ENCODE peak calls at places on chromosome 1, in seven cellular contexts. U is sigmoid colon, X is cardiac muscle cell, F is suprapubic skin, H is endothelial cell, C is MM.1S, D is fibroblast of lung. E is an unnamed sample.

GRCh38 chr1:204258213-204259115 is 44.7 kb upstream of the GOLT1A start:
- DNase-seq in U (no peak), X (peak; percentile 83), F (no peak), H (peak; percentile 85), C (peak; percentile 46), D (peak; percentile 69), E (peak; percentile 17)

GRCh38 chr1:94926365-94926914 is 470 bp downstream of the CNN3 start:
- DNase-seq in U (peak; percentile 85), X (peak; percentile 79), F (peak; percentile 77), H (peak; percentile 77), C (no peak), D (peak; percentile 61), E (peak; percentile 19)

GRCh38 chr1:172837816-172838680 is 179.1 kb downstream of the FASLG start:
- DNase-seq in U (no peak), X (no peak), F (no peak), H (no peak), C (no peak), D (no peak), E (no peak)

GRCh38 chr1:103267893-103268292 is 159.6 kb upstream of the COL11A1 start:
- DNase-seq in U (no peak), X (no peak), F (no peak), H (no peak), C (no peak), D (no peak), E (no peak)

GRCh38 chr1:85359874-85360708 is 83.7 kb upstream of the BCL10 start:
- DNase-seq in U (no peak), X (no peak), F (no peak), H (no peak), C (no peak), D (peak; percentile 71), E (no peak)

GRCh38 chr1:234393190-234393589 is 19.9 kb downstream of the COA6 start:
- DNase-seq in U (no peak), X (no peak), F (no peak), H (no peak), C (no peak), D (no peak), E (no peak)

GRCh38 chr1:183633676-183634343 is 1.8 kb downstream of the ARPC5 start:
- DNase-seq in U (no peak), X (peak; percentile 83), F (no peak), H (no peak), C (peak; percentile 82), D (peak; percentile 90), E (no peak)

GRCh38 chr1:4636644-4637380 is 17.6 kb upstream of the AJAP1 start:
- DNase-seq in U (no peak), X (no peak), F (no peak), H (no peak), C (no peak), D (no peak), E (no peak)

GRCh38 chr1:166980818-166981217 is 5.5 kb upstream of the ILDR2 start:
- DNase-seq in U (no peak), X (no peak), F (no peak), H (no peak), C (no peak), D (no peak), E (no peak)

GRCh38 chr1:192445849-192446489 is 129.2 kb downstream of the RGS21 start:
- DNase-seq in U (peak; percentile 64), X (peak; percentile 69), F (no peak), H (peak; percentile 61), C (peak; percentile 69), D (peak; percentile 74), E (peak; percentile 19)

GRCh38 chr1:10287023-10287645 is 76.8 kb downstream of the KIF1B start:
- DNase-seq in U (no peak), X (no peak), F (no peak), H (no peak), C (no peak), D (no peak), E (no peak)

GRCh38 chr1:10292188-10292587 is 81.8 kb downstream of the KIF1B start:
- DNase-seq in U (no peak), X (no peak), F (no peak), H (no peak), C (no peak), D (no peak), E (no peak)

GRCh38 chr1:10288059-10288615 is 77.8 kb downstream of the KIF1B start:
- DNase-seq in U (no peak), X (no peak), F (no peak), H (no peak), C (no peak), D (no peak), E (no peak)

GRCh38 chr1:10295471-10296085 is 85.2 kb downstream of the KIF1B start:
- DNase-seq in U (no peak), X (no peak), F (no peak), H (no peak), C (no peak), D (no peak), E (no peak)

DNA sequence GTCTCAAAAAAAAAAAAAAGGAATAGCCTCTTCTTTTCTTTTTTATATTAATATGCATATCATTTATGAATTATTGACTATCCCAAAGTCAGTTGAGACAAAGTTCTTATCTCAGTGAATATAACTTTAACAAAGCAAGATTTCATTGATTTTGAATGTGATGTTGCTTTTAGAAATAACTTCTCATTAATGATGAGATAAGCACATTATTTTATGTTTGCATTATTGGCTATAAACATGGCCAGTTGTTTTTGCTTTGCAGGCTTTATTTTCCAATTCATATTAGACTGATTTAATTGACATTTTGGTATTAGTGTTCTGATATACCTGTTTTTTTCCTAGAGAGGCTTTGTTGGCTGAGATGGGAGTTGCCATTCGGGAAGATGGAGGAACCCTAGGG is 81.3 kb downstream of the KIF1B start:
- DNase-seq in U (no peak), X (no peak), F (no peak), H (no peak), C (no peak), D (no peak), E (no peak)
- TF ChIP-seq CTCF in U (no peak), X (no peak), F (no peak), H (no peak), C (no peak), D (no peak), E (no peak)

GRCh38 chr1:7402548-7402850 is 368.6 kb upstream of the VAMP3 start:
- DNase-seq in U (no peak), X (no peak), F (peak; percentile 21), H (no peak), C (no peak), D (no peak), E (no peak)

GRCh38 chr1:7405844-7406500 is 365.1 kb upstream of the VAMP3 start:
- DNase-seq in U (peak; percentile 26), X (no peak), F (peak; percentile 24), H (no peak), C (no peak), D (no peak), E (no peak)

GRCh38 chr1:7401814-7402547 is 369.1 kb upstream of the VAMP3 start:
- DNase-seq in U (no peak), X (no peak), F (peak; percentile 40), H (no peak), C (no peak), D (peak; percentile 98), E (no peak)

GRCh38 chr1:7404046-7404742 is 366.9 kb upstream of the VAMP3 start:
- DNase-seq in U (peak; percentile 42), X (no peak), F (peak; percentile 53), H (no peak), C (no peak), D (no peak), E (no peak)

DNA sequence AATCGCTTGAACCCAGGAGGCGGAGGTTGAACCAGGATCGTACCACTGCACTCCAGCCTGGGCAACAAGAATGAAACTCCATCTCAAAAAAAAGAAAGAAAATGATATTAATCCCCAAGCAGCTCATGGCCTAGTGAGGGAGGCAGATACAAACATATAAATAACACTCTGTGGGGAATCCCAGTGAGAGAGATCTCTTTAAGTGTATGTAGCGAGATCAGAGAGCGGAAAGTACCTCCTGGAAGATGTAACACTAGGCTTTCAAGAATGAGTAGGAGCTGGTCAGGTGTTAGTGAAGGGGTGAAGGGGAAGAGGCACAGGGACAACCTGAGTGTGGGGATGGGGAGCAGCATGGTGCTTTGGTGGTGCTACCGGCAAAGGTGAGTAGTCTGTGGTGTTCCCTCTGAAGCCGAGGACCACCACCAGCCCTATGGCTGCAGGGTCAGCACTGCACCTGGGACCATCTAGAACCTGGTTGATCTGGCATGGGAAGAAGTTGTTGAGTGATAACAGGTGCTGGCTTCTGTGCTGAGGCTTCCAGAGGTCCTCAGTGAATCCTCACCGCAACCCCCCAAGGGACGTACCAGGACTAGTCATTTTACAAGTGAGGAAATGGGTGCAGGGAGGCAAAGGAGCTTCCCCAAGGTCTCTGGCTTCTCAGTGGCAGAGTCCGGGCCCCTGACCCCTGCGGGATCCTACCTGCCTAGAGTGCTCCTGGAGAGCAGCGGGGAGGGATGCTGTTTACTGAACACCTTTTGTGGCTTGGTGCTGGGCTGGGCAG is 367.6 kb upstream of the VAMP3 start:
- DNase-seq in U (peak; percentile 55), X (no peak), F (peak; percentile 37), H (no peak), C (no peak), D (no peak), E (no peak)
- TF ChIP-seq CTCF in U (no peak), X (no peak), F (no peak), H (no peak), C (no peak), D (no peak), E (no peak)

DNA sequence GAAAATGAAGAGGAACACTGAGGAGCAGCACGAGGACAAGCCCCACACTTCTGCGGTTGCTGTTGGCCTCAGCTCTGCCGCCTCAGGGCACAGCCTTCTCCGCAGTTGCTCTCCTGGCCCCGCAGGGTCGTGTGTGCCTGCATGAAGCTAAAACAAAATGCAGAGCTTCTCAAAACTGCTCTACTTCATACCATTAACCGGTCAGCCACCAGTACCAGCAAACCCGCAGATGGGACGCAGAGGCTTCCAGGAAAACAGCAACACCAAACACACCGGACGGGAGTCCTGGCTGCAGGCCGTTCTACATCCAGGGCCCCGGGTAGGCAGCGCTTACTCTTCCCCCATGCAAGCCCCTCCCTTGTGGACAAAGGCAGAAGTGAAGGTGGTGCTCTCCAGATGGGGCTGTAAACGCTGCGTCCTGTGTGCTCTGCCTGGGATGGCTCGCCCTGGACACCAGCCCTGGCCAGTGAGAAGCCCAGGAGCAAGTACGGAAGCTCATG is 7.1 kb upstream of the C1orf159 start:
- DNase-seq in U (no peak), X (no peak), F (no peak), H (no peak), C (no peak), D (no peak), E (no peak)
- TF ChIP-seq CTCF in U (peak; percentile 16), X (no peak), F (no peak), H (no peak), C (no peak), D (no peak), E (no peak)

GRCh38 chr1:244412116-244412639 is 39.5 kb downstream of the ADSS2 start:
- DNase-seq in U (no peak), X (no peak), F (no peak), H (no peak), C (no peak), D (no peak), E (no peak)

GRCh38 chr1:244419004-244419403 is 32.7 kb downstream of the ADSS2 start:
- DNase-seq in U (no peak), X (no peak), F (no peak), H (no peak), C (no peak), D (no peak), E (no peak)

GRCh38 chr1:244413736-244414135 is 38.0 kb downstream of the ADSS2 start:
- DNase-seq in U (no peak), X (no peak), F (no peak), H (no peak), C (no peak), D (no peak), E (no peak)

GRCh38 chr1:244409648-244410164 is 42.0 kb downstream of the ADSS2 start:
- DNase-seq in U (no peak), X (no peak), F (no peak), H (no peak), C (no peak), D (no peak), E (no peak)

GRCh38 chr1:244414543-244414942 is 37.2 kb downstream of the ADSS2 start:
- DNase-seq in U (no peak), X (no peak), F (no peak), H (no peak), C (no peak), D (peak; percentile 75), E (no peak)
- TF ChIP-seq CTCF in U (no peak), X (peak; percentile 56), F (no peak), H (no peak), C (no peak), D (peak; percentile 52), E (no peak)

E was measured in natural killer cell.